ENCODE peak calls at places on chromosome 15, in five cellular contexts. Y is A549, M is HepG2, N is GM12878, X is endothelial cell of umbilical vein. G is an unnamed sample.
A peak's percentile ranks its signal among the peaks of the same experiment; 100 is the strongest.

GRCh38 chr15:53835309-53835708 is 75.8 kb upstream of the WDR72 start:
- DNase-seq in X (no peak), Y (peak; percentile 4), M (no peak), N (no peak), G (no peak)

GRCh38 chr15:84600331-84600686 is 500 bp upstream of the ZSCAN2 start:
- DNase-seq in M (peak; percentile 75), N (no peak), Y (peak; percentile 92), X (peak; percentile 90), G (peak; percentile 83)

GRCh38 chr15:57091626-57092025 is 173.2 kb downstream of the TCF12 start:
- DNase-seq in N (no peak), X (no peak), M (no peak), Y (no peak), G (no peak)

GRCh38 chr15:58545307-58546065 is 113.7 kb downstream of the LIPC start:
- DNase-seq in X (no peak), Y (no peak), N (no peak), M (no peak), G (no peak)

GRCh38 chr15:88454231-88454630 is 13.0 kb downstream of the MRPL46 start:
- DNase-seq in X (peak; percentile 31), M (no peak), Y (no peak), N (no peak), G (no peak)

GRCh38 chr15:33808720-33809119 is 159.6 kb upstream of the CHRM5 start:
- DNase-seq in N (no peak), Y (no peak), X (no peak), M (no peak), G (peak; percentile 43)

GRCh38 chr15:49270541-49271421 is 100.7 kb downstream of the GALK2 start:
- DNase-seq in Y (no peak), N (no peak), X (no peak), M (no peak), G (no peak)

GRCh38 chr15:23629234-23629805 is 18.3 kb downstream of the MAGEL2 start:
- DNase-seq in M (no peak), N (no peak), X (no peak), Y (no peak), G (peak; percentile 20)

GRCh38 chr15:101017041-101017754 is 98.0 kb downstream of the LRRK1 start:
- DNase-seq in M (no peak), N (no peak), Y (peak; percentile 55), X (no peak), G (peak; percentile 50)

GRCh38 chr15:40344631-40345120 is 3.9 kb upstream of the CCDC9B start:
- DNase-seq in N (no peak), Y (peak; percentile 55), X (peak; percentile 36), M (peak; percentile 45), G (peak; percentile 79)

GRCh38 chr15:57647791-57648130 is 56.1 kb downstream of the MYZAP start:
- DNase-seq in X (peak; percentile 51), M (no peak), Y (no peak), N (no peak), G (no peak)

GRCh38 chr15:76903251-76903681 is 1.9 kb downstream of the SCAPER start:
- DNase-seq in N (peak; percentile 15), Y (peak; percentile 66), X (peak; percentile 23), M (peak; percentile 27), G (peak; percentile 80)

GRCh38 chr15:45631831-45632230 is 3.0 kb upstream of the SQOR start:
- DNase-seq in X (no peak), M (no peak), N (no peak), Y (no peak), G (no peak)

GRCh38 chr15:99016680-99017321 is 9.2 kb upstream of the PGPEP1L start:
- DNase-seq in X (no peak), N (no peak), Y (peak; percentile 44), M (no peak), G (peak; percentile 57)

GRCh38 chr15:63396546-63396939 is 14.9 kb upstream of the CA12 start:
- DNase-seq in X (no peak), N (no peak), Y (no peak), M (no peak), G (peak; percentile 23)

GRCh38 chr15:58525926-58526538 is 94.2 kb downstream of the LIPC start:
- DNase-seq in N (no peak), Y (no peak), M (no peak), X (no peak), G (peak; percentile 15)

GRCh38 chr15:92391640-92392039 is 2.0 kb upstream of the ST8SIA2 start:
- DNase-seq in M (peak; percentile 6), N (no peak), X (peak; percentile 19), Y (peak; percentile 76), G (peak; percentile 36)

GRCh38 chr15:78668987-78669386 is 28.0 kb upstream of the CHRNB4 start:
- DNase-seq in Y (no peak), X (no peak), M (no peak), N (no peak), G (peak; percentile 25)

GRCh38 chr15:77984446-77984861 is 93.1 kb downstream of the TBC1D2B start:
- DNase-seq in Y (no peak), N (no peak), M (no peak), X (no peak), G (no peak)

GRCh38 chr15:85289677-85290365 is 90.6 kb upstream of the AKAP13 start:
- DNase-seq in N (no peak), M (peak; percentile 13), X (peak; percentile 46), Y (peak; percentile 71), G (peak; percentile 52)

GRCh38 chr15:63727542-63727941 is 106.2 kb downstream of the HERC1 start:
- DNase-seq in Y (no peak), N (no peak), X (no peak), M (no peak), G (no peak)

GRCh38 chr15:69798481-69799315 is 299.0 kb downstream of the TLE3 start:
- DNase-seq in Y (no peak), X (peak; percentile 77), M (no peak), N (no peak), G (no peak)

GRCh38 chr15:51229907-51230328 is 108.5 kb downstream of the CYP19A1 start:
- DNase-seq in X (peak; percentile 37), N (no peak), M (peak; percentile 8), Y (peak; percentile 35), G (peak; percentile 52)

GRCh38 chr15:42940527-42940926 is 19.9 kb upstream of the TTBK2 start:
- DNase-seq in Y (no peak), N (no peak), X (no peak), M (no peak), G (no peak)

GRCh38 chr15:88907111-88907510 is 6.1 kb downstream of the MFGE8 start:
- DNase-seq in Y (no peak), X (no peak), N (no peak), M (no peak), G (no peak)

GRCh38 chr15:88604381-88604951 is 16.7 kb upstream of the AEN start:
- DNase-seq in N (no peak), Y (no peak), X (no peak), M (no peak), G (no peak)

GRCh38 chr15:93460717-93461116 is 371.7 kb upstream of the RGMA start:
- DNase-seq in M (no peak), X (no peak), Y (no peak), N (peak; percentile 36), G (no peak)
- TF ChIP-seq POLR2A in M (no peak), X (no peak), Y (no peak), N (no peak), G (no peak)

GRCh38 chr15:90557651-90558084 is 27.9 kb downstream of the CRTC3 start:
- DNase-seq in Y (no peak), M (no peak), N (no peak), X (peak; percentile 53), G (no peak)
- TF ChIP-seq MYC in Y (no peak), M (no peak), N (no peak), X (no peak), G (no peak)

DNA sequence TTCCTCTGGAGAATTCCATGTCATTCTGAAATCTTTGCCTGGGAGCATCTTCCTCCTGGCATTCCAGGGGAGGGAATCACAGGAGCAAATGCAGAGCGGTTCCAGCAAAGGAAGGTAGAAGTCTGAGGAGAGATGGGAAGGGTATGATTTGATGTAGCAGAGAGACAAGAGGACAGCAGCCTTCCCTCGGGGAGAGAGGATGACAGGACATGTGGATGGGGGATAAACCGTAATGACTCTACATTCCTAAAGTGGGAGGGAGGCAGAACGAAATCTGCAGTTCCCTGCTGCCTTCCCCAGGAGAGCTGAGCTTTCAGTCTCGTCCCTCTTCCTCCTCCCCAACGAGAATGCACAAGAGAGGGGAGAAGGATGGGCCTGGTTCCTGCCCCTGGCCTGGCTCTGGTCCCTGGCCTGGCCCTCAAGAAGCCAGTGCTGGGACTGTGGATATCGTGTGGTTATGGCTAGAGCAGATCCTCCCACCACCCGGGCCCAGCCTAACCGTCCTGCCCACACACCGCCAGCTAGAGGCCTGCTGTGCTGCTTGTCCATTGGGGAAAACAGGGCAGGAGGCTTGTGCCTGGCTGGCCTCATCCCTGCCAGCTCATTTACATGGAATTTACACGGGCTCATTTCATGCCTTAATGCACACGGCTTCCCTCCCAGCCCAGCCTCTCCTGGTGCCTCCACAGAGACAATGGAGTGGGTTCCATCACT is 26.6 kb downstream of the SEMA7A start:
- DNase-seq in Y (peak; percentile 21), X (no peak), M (peak; percentile 22), N (no peak), G (peak; percentile 83)
- TF ChIP-seq CTCF in Y (no peak), X (no peak), M (no peak), N (no peak), G (no peak)

GRCh38 chr15:41930221-41930866 is 36.5 kb upstream of the SPTBN5 start:
- DNase-seq in N (peak; percentile 17), Y (peak; percentile 92), M (peak; percentile 15), X (peak; percentile 80), G (peak; percentile 71)

GRCh38 chr15:41926184-41927056 is 32.6 kb upstream of the SPTBN5 start:
- DNase-seq in X (peak; percentile 32), N (no peak), Y (no peak), M (peak; percentile 34), G (no peak)

GRCh38 chr15:41928637-41929620 is 35.1 kb upstream of the SPTBN5 start:
- DNase-seq in Y (peak; percentile 56), X (no peak), M (no peak), N (peak; percentile 88), G (no peak)

GRCh38 chr15:41927516-41927915 is 33.7 kb upstream of the SPTBN5 start:
- DNase-seq in Y (no peak), X (no peak), N (peak; percentile 28), M (no peak), G (no peak)

DNA sequence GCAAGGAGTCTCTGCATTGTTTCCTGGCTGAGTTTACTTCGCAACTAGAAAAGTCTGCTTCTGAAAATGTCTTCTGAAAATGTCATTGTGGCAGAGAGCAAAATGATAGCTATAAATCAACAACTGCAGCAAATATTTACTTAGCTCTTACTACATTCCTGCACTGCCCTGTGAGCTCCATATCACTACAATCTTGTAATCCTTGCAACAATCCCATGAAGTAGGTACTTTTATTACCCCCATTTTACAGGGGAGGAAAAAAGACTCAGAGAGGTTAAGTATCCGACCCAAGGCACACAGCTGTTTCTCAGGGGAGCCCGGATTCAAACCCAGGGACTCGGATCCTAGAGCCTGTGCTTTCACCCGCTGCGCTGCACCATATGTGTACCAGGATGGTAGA is 34.2 kb upstream of the SPTBN5 start:
- DNase-seq in N (peak; percentile 20), Y (peak; percentile 83), M (peak; percentile 82), X (peak; percentile 34), G (no peak)
- TF ChIP-seq POLR2A in N (no peak), Y (no peak), M (no peak), X (no peak), G (no peak)